ENCODE peak calls at places on chromosomes 1 and 21, in five cellular contexts. S is LoVo; I is stimulated activated CD4-positive, alpha-beta T cell treated with anti-CD3 and anti-CD28 coated beads, Interleukin-12 subunit alpha, Interleukin-12 subunit beta, amount 100 ng/mL, for 48 hours; P is iPS DF 19.7; F is nucleus accumbens. W is an unnamed sample.

GRCh38 chr1:226618380-226618779 is 69.8 kb downstream of the STUM start:
- DNase-seq in S (no peak), I (no peak), P (no peak), F (no peak), W (no peak)

GRCh38 chr1:6298530-6298929 is 37.6 kb upstream of the GPR153 start:
- DNase-seq in S (no peak), I (no peak), P (no peak), F (no peak), W (no peak)

GRCh38 chr1:181033799-181034391 is at the start of gene MR1:
- DNase-seq in S (peak; percentile 84), I (no peak), P (no peak), F (peak; percentile 16), W (peak; percentile 84)

GRCh38 chr1:64302971-64303370 is 99.5 kb downstream of the UBE2U start:
- DNase-seq in S (no peak), I (no peak), P (no peak), F (no peak), W (no peak)

GRCh38 chr1:223678841-223679240 is 13.3 kb upstream of the CAPN8 start:
- DNase-seq in S (no peak), I (no peak), P (no peak), F (no peak), W (no peak)

GRCh38 chr21:41767606-41768370 is 936 bp upstream of the RIPK4 start:
- DNase-seq in S (peak; percentile 52), I (no peak), P (no peak), F (no peak), W (no peak)

GRCh38 chr1:818611-819291 is 105.0 kb upstream of the SAMD11 start:
- DNase-seq in S (no peak), I (no peak), P (no peak), F (no peak), W (no peak)

GRCh38 chr1:44670751-44671640 is 3.3 kb downstream of the TMEM53 start:
- DNase-seq in S (no peak), I (no peak), P (no peak), F (no peak), W (no peak)

GRCh38 chr1:53449026-53449425 is 10.2 kb upstream of the DMRTB1 start:
- DNase-seq in S (peak; percentile 16), I (no peak), P (no peak), F (no peak), W (no peak)

GRCh38 chr1:244187310-244187709 is 136.2 kb downstream of the ZBTB18 start:
- DNase-seq in S (no peak), I (no peak), P (no peak), F (peak; percentile 11), W (peak; percentile 49)

GRCh38 chr1:206508956-206509355 is 1.6 kb downstream of the RASSF5 start:
- DNase-seq in S (no peak), I (no peak), P (no peak), F (no peak), W (no peak)

GRCh38 chr1:150762559-150762958 is 3.0 kb downstream of the CTSS start:
- DNase-seq in S (no peak), I (no peak), P (no peak), F (no peak), W (no peak)

GRCh38 chr1:29222686-29223085 is 8.0 kb downstream of the MECR start:
- DNase-seq in S (no peak), I (no peak), P (no peak), F (no peak), W (no peak)

W was measured in globus pallidus.